ENCODE peak calls at places on chromosome 9, in five cellular contexts. H, Z, Y, S and F are unnamed samples.
A peak's percentile ranks its signal among the peaks of the same experiment; 100 is the strongest.

GRCh38 chr9:110599468-110599867 is 19.9 kb upstream of the SVEP1 start:
- DNase-seq in H (peak; percentile 73), Z (no peak), Y (peak; percentile 19), S (no peak), F (no peak)

GRCh38 chr9:127970401-127971313 is 10.1 kb downstream of the EEIG1 start:
- DNase-seq in H (no peak), Z (peak; percentile 43), Y (peak; percentile 11), S (no peak), F (no peak)

GRCh38 chr9:33239922-33240321 is at the start of gene SPINK4:
- DNase-seq in H (peak; percentile 49), Z (no peak), Y (peak; percentile 40), S (no peak), F (no peak)

GRCh38 chr9:129383005-129383414 is 204.9 kb upstream of the IER5L start:
- DNase-seq in H (peak; percentile 7), Z (peak; percentile 79), Y (no peak), S (peak; percentile 79), F (peak; percentile 64)

GRCh38 chr9:111078391-111079038 is 40.2 kb upstream of the LPAR1 start:
- DNase-seq in H (peak; percentile 16), Z (no peak), Y (no peak), S (no peak), F (no peak)

GRCh38 chr9:134162212-134162775 is 2.1 kb downstream of the RNU6ATAC start:
- DNase-seq in H (no peak), Z (no peak), Y (no peak), S (no peak), F (no peak)

GRCh38 chr9:100472725-100473261 is at the start of gene TMEFF1:
- DNase-seq in H (peak; percentile 18), Z (peak; percentile 18), Y (peak; percentile 84), S (no peak), F (no peak)

GRCh38 chr9:89379031-89379430 is 60.7 kb downstream of the SECISBP2 start:
- DNase-seq in H (no peak), Z (no peak), Y (no peak), S (no peak), F (no peak)

GRCh38 chr9:128341435-128341849 is 1.1 kb downstream of the SLC27A4 start:
- DNase-seq in H (peak; percentile 69), Z (peak; percentile 78), Y (peak; percentile 78), S (peak; percentile 72), F (peak; percentile 64)

GRCh38 chr9:89426389-89426961 is 71.4 kb downstream of the SEMA4D start:
- DNase-seq in H (no peak), Z (no peak), Y (no peak), S (no peak), F (no peak)

GRCh38 chr9:89522261-89522978 is 24.5 kb upstream of the SEMA4D start:
- DNase-seq in H (no peak), Z (peak; percentile 27), Y (no peak), S (peak; percentile 46), F (no peak)

GRCh38 chr9:21317956-21318923 is 13.1 kb upstream of the IFNA5 start:
- DNase-seq in H (peak; percentile 70), Z (peak; percentile 64), Y (peak; percentile 37), S (no peak), F (no peak)

GRCh38 chr9:12539602-12540001 is 153.6 kb upstream of the TYRP1 start:
- DNase-seq in H (peak; percentile 32), Z (no peak), Y (no peak), S (no peak), F (no peak)

GRCh38 chr9:447230-448025 is 232.8 kb downstream of the DOCK8 start:
- DNase-seq in H (peak; percentile 32), Z (peak; percentile 90), Y (no peak), S (no peak), F (no peak)

GRCh38 chr9:121767176-121767769 is 115.8 kb downstream of the DAB2IP start:
- DNase-seq in H (no peak), Z (no peak), Y (no peak), S (no peak), F (no peak)

GRCh38 chr9:121764371-121764730 is 112.9 kb downstream of the DAB2IP start:
- DNase-seq in H (no peak), Z (no peak), Y (no peak), S (no peak), F (no peak)

GRCh38 chr9:121765021-121765950 is 113.9 kb downstream of the DAB2IP start:
- DNase-seq in H (peak; percentile 63), Z (peak; percentile 63), Y (no peak), S (no peak), F (peak; percentile 81)

GRCh38 chr9:121768416-121769015 is 117.1 kb downstream of the DAB2IP start:
- DNase-seq in H (no peak), Z (no peak), Y (no peak), S (no peak), F (no peak)

GRCh38 chr9:121766081-121766683 is 114.7 kb downstream of the DAB2IP start:
- DNase-seq in H (no peak), Z (no peak), Y (no peak), S (no peak), F (no peak)
- H3K36me3 ChIP-seq in H (peaks cover 45% of the 10 kb centered on the region), Z (no peaks in the 10 kb centered on the region), Y (peaks cover 30% of the 10 kb centered on the region), S (peaks cover 4% of the 10 kb centered on the region), F (peaks cover 77% of the 10 kb centered on the region)

GRCh38 chr9:92308893-92309292 is 15.4 kb upstream of the IARS1 start:
- DNase-seq in H (peak; percentile 62), Z (no peak), Y (no peak), S (no peak), F (no peak)
- H3K4me1 ChIP-seq in H (peaks cover 12% of the 10 kb centered on the region), Z (no peaks in the 10 kb centered on the region), Y (no peaks in the 10 kb centered on the region), S (peaks cover 7% of the 10 kb centered on the region), F (peaks cover 12% of the 10 kb centered on the region)

GRCh38 chr9:114506082-114506390 is 763 bp upstream of the WHRN start:
- DNase-seq in H (no peak), Z (no peak), Y (no peak), S (no peak), F (no peak)
- H3K4me3 ChIP-seq in H (peak overlapping the region; percentile 79), Z (peak overlapping the region; percentile 90), Y (peak overlapping the region; percentile 55), S (no peak overlapping the region), F (peak overlapping the region; percentile 63)

GRCh38 chr9:4865685-4866084 is 72.9 kb downstream of the RCL1 start:
- DNase-seq in H (no peak), Z (no peak), Y (no peak), S (no peak), F (no peak)

GRCh38 chr9:4862506-4863250 is 69.9 kb downstream of the RCL1 start:
- DNase-seq in H (peak; percentile 82), Z (no peak), Y (no peak), S (no peak), F (no peak)

GRCh38 chr9:4866239-4866969 is 73.7 kb downstream of the RCL1 start:
- DNase-seq in H (no peak), Z (peak; percentile 73), Y (no peak), S (no peak), F (no peak)

GRCh38 chr9:4864234-4864661 is 71.5 kb downstream of the RCL1 start:
- DNase-seq in H (no peak), Z (no peak), Y (no peak), S (peak; percentile 49), F (no peak)

DNA sequence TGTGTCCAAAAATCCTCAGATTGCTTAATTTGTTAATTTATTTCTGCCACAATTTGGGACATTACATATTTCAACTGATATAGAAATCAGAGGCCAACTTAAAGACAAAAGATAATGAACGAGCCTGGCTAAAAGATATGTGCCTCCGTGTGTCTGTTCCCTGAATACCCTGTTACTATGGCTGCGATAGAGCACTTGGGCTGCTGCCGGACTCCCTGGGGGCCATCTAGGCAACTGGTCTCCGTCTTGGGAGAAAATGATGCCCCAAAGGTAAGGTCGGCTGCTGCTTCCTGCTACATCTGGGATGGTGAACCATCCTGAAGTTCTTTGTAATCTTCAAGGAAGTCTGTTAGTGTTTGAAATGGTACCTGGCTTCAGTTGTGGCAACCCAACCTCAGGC is 72.0 kb downstream of the RCL1 start:
- DNase-seq in H (no peak), Z (no peak), Y (no peak), S (no peak), F (no peak)
- H3K36me3 ChIP-seq in H (no peaks in the 10 kb centered on the region), Z (peaks cover 15% of the 10 kb centered on the region), Y (peaks cover 21% of the 10 kb centered on the region), S (peaks cover 8% of the 10 kb centered on the region), F (peaks cover 9% of the 10 kb centered on the region)

GRCh38 chr9:121284733-121285451 is 16.9 kb downstream of the GSN start:
- DNase-seq in H (no peak), Z (no peak), Y (no peak), S (no peak), F (no peak)

GRCh38 chr9:121286973-121287721 is 19.2 kb downstream of the GSN start:
- DNase-seq in H (peak; percentile 97), Z (peak; percentile 96), Y (peak; percentile 55), S (peak; percentile 81), F (peak; percentile 92)

GRCh38 chr9:121283856-121284732 is 16.1 kb downstream of the GSN start:
- DNase-seq in H (no peak), Z (no peak), Y (no peak), S (no peak), F (no peak)

GRCh38 chr9:121286688-121286972 is 18.7 kb downstream of the GSN start:
- DNase-seq in H (no peak), Z (no peak), Y (no peak), S (no peak), F (no peak)

GRCh38 chr9:121285835-121286687 is 18.1 kb downstream of the GSN start:
- DNase-seq in H (peak; percentile 79), Z (no peak), Y (no peak), S (no peak), F (peak; percentile 93)
- H3K4me1 ChIP-seq in H (peaks cover 65% of the 10 kb centered on the region), Z (peaks cover 53% of the 10 kb centered on the region), Y (no peaks in the 10 kb centered on the region), S (peaks cover 45% of the 10 kb centered on the region), F (no peaks in the 10 kb centered on the region)

GRCh38 chr9:126536131-126536530 is 77.6 kb upstream of the LMX1B start:
- DNase-seq in H (no peak), Z (no peak), Y (no peak), S (no peak), F (no peak)
- H3K4me3 ChIP-seq in H (no peak overlapping the region), Z (no peak overlapping the region), Y (no peak overlapping the region), S (no peak overlapping the region), F (no peak overlapping the region)

GRCh38 chr9:131179561-131180219 is 54.3 kb downstream of the NUP214 start:
- DNase-seq in H (peak; percentile 86), Z (no peak), Y (no peak), S (no peak), F (no peak)

GRCh38 chr9:131178895-131179294 is 53.5 kb downstream of the NUP214 start:
- DNase-seq in H (no peak), Z (no peak), Y (no peak), S (no peak), F (no peak)

GRCh38 chr9:131180454-131180853 is 55.1 kb downstream of the NUP214 start:
- DNase-seq in H (peak; percentile 86), Z (no peak), Y (no peak), S (no peak), F (no peak)

GRCh38 chr9:131178382-131178781 is 53.0 kb downstream of the NUP214 start:
- DNase-seq in H (peak; percentile 78), Z (peak; percentile 51), Y (peak; percentile 84), S (peak; percentile 58), F (peak; percentile 75)

DNA sequence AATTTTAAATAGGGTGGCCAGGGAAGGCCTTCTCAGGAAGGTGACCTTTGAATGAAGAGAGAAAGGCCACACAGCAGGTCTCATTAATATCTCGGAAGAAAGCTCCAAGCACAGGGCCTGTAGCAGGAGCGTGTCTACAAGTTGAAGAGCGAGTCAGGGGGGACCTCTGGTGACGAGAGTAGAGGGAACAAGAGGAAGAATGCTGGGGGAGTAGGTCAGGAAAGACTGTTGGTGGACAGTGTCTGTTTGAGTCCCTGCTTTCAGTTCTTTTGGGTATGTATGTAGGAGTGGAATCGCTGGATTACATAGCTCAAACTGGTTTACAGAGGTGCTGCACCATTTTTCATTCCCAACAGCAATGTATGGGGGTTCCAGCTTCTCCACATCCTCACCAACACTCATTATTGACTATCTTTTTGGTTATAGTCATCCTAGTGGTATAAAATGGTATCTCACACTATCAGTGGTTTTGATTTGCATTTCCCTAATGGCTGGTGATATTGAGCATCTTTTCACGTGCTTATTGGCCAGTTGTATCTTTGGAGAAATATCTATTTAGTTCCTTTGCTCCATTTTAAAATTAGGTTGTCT is 55.8 kb downstream of the NUP214 start:
- DNase-seq in H (no peak), Z (peak; percentile 11), Y (no peak), S (no peak), F (no peak)
- H3K36me3 ChIP-seq in H (peaks cover 14% of the 10 kb centered on the region), Z (peaks cover 48% of the 10 kb centered on the region), Y (peaks cover 65% of the 10 kb centered on the region), S (peaks cover 11% of the 10 kb centered on the region), F (peaks cover 23% of the 10 kb centered on the region)